ENCODE peak calls at places on chromosomes 6 and 20, in six cellular contexts. T, G, L, J, X and E are unnamed samples.

GRCh38 chr20:37804584-37805566 is 98.1 kb upstream of the VSTM2L start:
- DNase-seq in T (no peak), G (no peak), L (no peak), J (peak), X (no peak), E (no peak)

GRCh38 chr20:50438986-50439407 is 71.2 kb upstream of the PTPN1 start:
- DNase-seq in T (peak), G (no peak), L (no peak), J (no peak), X (no peak), E (no peak)

GRCh38 chr6:89117285-89118108 is at the start of gene SRSF12:
- DNase-seq in T (no peak), G (peak), L (peak), J (peak), X (peak), E (no peak)

GRCh38 chr6:31396422-31397152 is 6.8 kb upstream of the MICA start:
- DNase-seq in T (peak), G (peak), L (no peak), J (peak), X (peak), E (peak)

GRCh38 chr20:62134735-62135231 is 8.4 kb downstream of the PSMA7 start:
- DNase-seq in T (no peak), G (no peak), L (no peak), J (no peak), X (no peak), E (no peak)

GRCh38 chr6:150291968-150292710 is 76.7 kb upstream of the IYD start:
- DNase-seq in T (no peak), G (no peak), L (no peak), J (no peak), X (no peak), E (no peak)

GRCh38 chr6:39294133-39294532 is 20.1 kb downstream of the KCNK17 start:
- DNase-seq in T (no peak), G (no peak), L (no peak), J (no peak), X (no peak), E (no peak)

GRCh38 chr6:117491916-117492315 is 9.4 kb downstream of the DCBLD1 start:
- DNase-seq in T (no peak), G (no peak), L (no peak), J (no peak), X (no peak), E (no peak)

GRCh38 chr6:149890629-149891045 is 7.3 kb downstream of the RAET1E start:
- DNase-seq in T (no peak), G (no peak), L (no peak), J (no peak), X (no peak), E (no peak)

GRCh38 chr6:41966961-41967311 is 25.3 kb upstream of the CCND3 start:
- DNase-seq in T (peak), G (no peak), L (no peak), J (no peak), X (no peak), E (no peak)

GRCh38 chr20:59647271-59647670 is 42.9 kb downstream of the PHACTR3 start:
- DNase-seq in T (no peak), G (no peak), L (no peak), J (no peak), X (no peak), E (no peak)

GRCh38 chr6:46626228-46626909 is 26.2 kb downstream of the CYP39A1 start:
- DNase-seq in T (peak), G (no peak), L (no peak), J (peak), X (no peak), E (no peak)

GRCh38 chr20:56445130-56445529 is 23.3 kb upstream of the RTF2 start:
- DNase-seq in T (no peak), G (no peak), L (no peak), J (no peak), X (no peak), E (no peak)

GRCh38 chr6:150656156-150656555 is 56.5 kb downstream of the PLEKHG1 start:
- DNase-seq in T (no peak), G (no peak), L (no peak), J (no peak), X (no peak), E (no peak)

GRCh38 chr20:22339091-22339881 is 245.1 kb downstream of the FOXA2 start:
- DNase-seq in T (peak), G (no peak), L (no peak), J (peak), X (no peak), E (peak)

GRCh38 chr20:18255526-18255925 is 32.8 kb upstream of the ZNF133 start:
- DNase-seq in T (no peak), G (no peak), L (no peak), J (no peak), X (no peak), E (no peak)

GRCh38 chr20:7856756-7857155 is 83.5 kb downstream of the HAO1 start:
- DNase-seq in T (peak), G (no peak), L (no peak), J (no peak), X (no peak), E (peak)

GRCh38 chr6:17574871-17575560 is 25.1 kb upstream of the FAM8A1 start:
- DNase-seq in T (peak), G (no peak), L (no peak), J (no peak), X (no peak), E (no peak)

GRCh38 chr6:77910826-77911225 is 258.0 kb downstream of the MEI4 start:
- DNase-seq in T (no peak), G (no peak), L (no peak), J (no peak), X (no peak), E (no peak)

GRCh38 chr6:6841571-6841970 is 253.1 kb downstream of the LY86 start:
- DNase-seq in T (no peak), G (no peak), L (no peak), J (no peak), X (no peak), E (no peak)

GRCh38 chr20:37242503-37242902 is 19.1 kb downstream of the GHRH start:
- DNase-seq in T (no peak), G (no peak), L (no peak), J (no peak), X (no peak), E (no peak)

GRCh38 chr20:17525650-17526049 is 5.5 kb downstream of the BFSP1 start:
- DNase-seq in T (peak), G (no peak), L (no peak), J (peak), X (no peak), E (no peak)